ENCODE peak calls at places on chromosomes 13 and 19, in seven cellular contexts. One of them, this sample, is unnamed.

GRCh38 chr19:41575998-41576397 is at the start of gene CEACAM21:
- DNase-seq in WERI-Rb-1: no peak
- DNase-seq in glutamatergic neuron: no peak
- DNase-seq in nephron progenitor cell: no peak
- DNase-seq in ovary: no peak
- DNase-seq in body of pancreas: peak
- DNase-seq in OCI-LY7: peak
- DNase-seq in this sample: no peak

GRCh38 chr13:114055766-114056165 is 76.7 kb downstream of the RASA3 start:
- DNase-seq in glutamatergic neuron: no peak
- DNase-seq in OCI-LY7: no peak
- DNase-seq in nephron progenitor cell: no peak
- DNase-seq in ovary: no peak
- DNase-seq in body of pancreas: no peak
- DNase-seq in WERI-Rb-1: no peak
- DNase-seq in this sample: no peak

GRCh38 chr19:2227415-2228156 is 8.5 kb downstream of the PLEKHJ1 start:
- DNase-seq in OCI-LY7: peak
- DNase-seq in WERI-Rb-1: no peak
- DNase-seq in body of pancreas: no peak
- DNase-seq in nephron progenitor cell: no peak
- DNase-seq in ovary: no peak
- DNase-seq in glutamatergic neuron: no peak
- DNase-seq in this sample: no peak

GRCh38 chr19:20388826-20389225 is 176.8 kb downstream of the ZNF737 start:
- DNase-seq in OCI-LY7: no peak
- DNase-seq in WERI-Rb-1: no peak
- DNase-seq in glutamatergic neuron: no peak
- DNase-seq in ovary: no peak
- DNase-seq in body of pancreas: no peak
- DNase-seq in nephron progenitor cell: no peak
- DNase-seq in this sample: no peak

GRCh38 chr19:38852231-38853044 is 2.7 kb upstream of the HNRNPL start:
- DNase-seq in glutamatergic neuron: peak
- DNase-seq in body of pancreas: peak
- DNase-seq in nephron progenitor cell: no peak
- DNase-seq in OCI-LY7: peak
- DNase-seq in WERI-Rb-1: peak
- DNase-seq in ovary: peak
- DNase-seq in this sample: peak

GRCh38 chr13:79782541-79783216 is 301.7 kb downstream of the NDFIP2 start:
- DNase-seq in WERI-Rb-1: peak
- DNase-seq in OCI-LY7: no peak
- DNase-seq in ovary: peak
- DNase-seq in nephron progenitor cell: peak
- DNase-seq in body of pancreas: peak
- DNase-seq in glutamatergic neuron: peak
- DNase-seq in this sample: peak

GRCh38 chr13:97944396-97945029 is 9.0 kb upstream of the IPO5 start:
- DNase-seq in WERI-Rb-1: no peak
- DNase-seq in body of pancreas: no peak
- DNase-seq in ovary: no peak
- DNase-seq in OCI-LY7: no peak
- DNase-seq in nephron progenitor cell: no peak
- DNase-seq in glutamatergic neuron: no peak
- DNase-seq in this sample: no peak

GRCh38 chr19:28644261-28644660 is 568.7 kb downstream of the UQCRFS1 start:
- DNase-seq in body of pancreas: no peak
- DNase-seq in nephron progenitor cell: peak
- DNase-seq in WERI-Rb-1: no peak
- DNase-seq in glutamatergic neuron: no peak
- DNase-seq in ovary: no peak
- DNase-seq in OCI-LY7: no peak
- DNase-seq in this sample: no peak

GRCh38 chr13:20312292-20312691 is 80.2 kb upstream of the GJB6 start:
- DNase-seq in body of pancreas: no peak
- DNase-seq in glutamatergic neuron: no peak
- DNase-seq in OCI-LY7: no peak
- DNase-seq in WERI-Rb-1: no peak
- DNase-seq in nephron progenitor cell: no peak
- DNase-seq in ovary: no peak
- DNase-seq in this sample: no peak

GRCh38 chr19:27972291-27973040 is 1240.5 kb downstream of the UQCRFS1 start:
- DNase-seq in ovary: no peak
- DNase-seq in OCI-LY7: no peak
- DNase-seq in body of pancreas: no peak
- DNase-seq in nephron progenitor cell: no peak
- DNase-seq in glutamatergic neuron: no peak
- DNase-seq in WERI-Rb-1: no peak
- DNase-seq in this sample: no peak

GRCh38 chr19:55809381-55810058 is 22.3 kb downstream of the NLRP11 start:
- DNase-seq in WERI-Rb-1: peak
- DNase-seq in ovary: peak
- DNase-seq in OCI-LY7: peak
- DNase-seq in glutamatergic neuron: peak
- DNase-seq in nephron progenitor cell: peak
- DNase-seq in body of pancreas: peak
- DNase-seq in this sample: no peak

GRCh38 chr19:54294539-54294938 is 13.6 kb upstream of the LILRB2 start:
- DNase-seq in body of pancreas: no peak
- DNase-seq in ovary: no peak
- DNase-seq in OCI-LY7: no peak
- DNase-seq in glutamatergic neuron: no peak
- DNase-seq in WERI-Rb-1: no peak
- DNase-seq in nephron progenitor cell: no peak
- DNase-seq in this sample: no peak

GRCh38 chr19:54299126-54299498 is 13.9 kb downstream of the LILRA5 start:
- DNase-seq in body of pancreas: no peak
- DNase-seq in ovary: no peak
- DNase-seq in glutamatergic neuron: no peak
- DNase-seq in nephron progenitor cell: no peak
- DNase-seq in WERI-Rb-1: no peak
- DNase-seq in OCI-LY7: no peak
- DNase-seq in this sample: no peak

GRCh38 chr19:54299515-54299914 is 13.5 kb downstream of the LILRA5 start:
- DNase-seq in body of pancreas: no peak
- DNase-seq in WERI-Rb-1: no peak
- DNase-seq in OCI-LY7: no peak
- DNase-seq in nephron progenitor cell: no peak
- DNase-seq in glutamatergic neuron: no peak
- DNase-seq in ovary: no peak
- DNase-seq in this sample: no peak

GRCh38 chr19:54298357-54299125 is 14.4 kb downstream of the LILRA5 start:
- DNase-seq in WERI-Rb-1: no peak
- DNase-seq in body of pancreas: no peak
- DNase-seq in nephron progenitor cell: no peak
- DNase-seq in glutamatergic neuron: no peak
- DNase-seq in OCI-LY7: no peak
- DNase-seq in ovary: no peak
- DNase-seq in this sample: no peak

GRCh38 chr19:54297759-54298305 is 15.1 kb downstream of the LILRA5 start:
- DNase-seq in nephron progenitor cell: no peak
- DNase-seq in body of pancreas: no peak
- DNase-seq in OCI-LY7: peak
- DNase-seq in glutamatergic neuron: no peak
- DNase-seq in ovary: no peak
- DNase-seq in WERI-Rb-1: no peak
- DNase-seq in this sample: no peak
- TF ChIP-seq CTCF in nephron progenitor cell: no peak
- TF ChIP-seq CTCF in body of pancreas: no peak
- TF ChIP-seq CTCF in OCI-LY7: peak
- TF ChIP-seq CTCF in glutamatergic neuron: no peak
- TF ChIP-seq CTCF in ovary: no peak
- TF ChIP-seq CTCF in WERI-Rb-1: peak
- TF ChIP-seq CTCF in this sample: no peak

GRCh38 chr19:16026756-16027155 is 49.5 kb upstream of the TPM4 start:
- DNase-seq in ovary: no peak
- DNase-seq in nephron progenitor cell: no peak
- DNase-seq in body of pancreas: no peak
- DNase-seq in glutamatergic neuron: no peak
- DNase-seq in OCI-LY7: no peak
- DNase-seq in WERI-Rb-1: no peak
- DNase-seq in this sample: no peak

GRCh38 chr19:16026131-16026530 is 50.2 kb upstream of the TPM4 start:
- DNase-seq in body of pancreas: no peak
- DNase-seq in WERI-Rb-1: no peak
- DNase-seq in nephron progenitor cell: no peak
- DNase-seq in ovary: no peak
- DNase-seq in OCI-LY7: no peak
- DNase-seq in glutamatergic neuron: no peak
- DNase-seq in this sample: no peak

GRCh38 chr19:16024266-16025107 is 51.8 kb upstream of the TPM4 start:
- DNase-seq in nephron progenitor cell: no peak
- DNase-seq in WERI-Rb-1: no peak
- DNase-seq in OCI-LY7: no peak
- DNase-seq in glutamatergic neuron: no peak
- DNase-seq in ovary: no peak
- DNase-seq in body of pancreas: no peak
- DNase-seq in this sample: no peak

GRCh38 chr19:16023558-16023915 is 52.8 kb upstream of the TPM4 start:
- DNase-seq in OCI-LY7: no peak
- DNase-seq in ovary: no peak
- DNase-seq in glutamatergic neuron: no peak
- DNase-seq in nephron progenitor cell: no peak
- DNase-seq in body of pancreas: no peak
- DNase-seq in WERI-Rb-1: no peak
- DNase-seq in this sample: no peak

GRCh38 chr19:16025108-16026101 is 50.9 kb upstream of the TPM4 start:
- DNase-seq in OCI-LY7: peak
- DNase-seq in body of pancreas: peak
- DNase-seq in glutamatergic neuron: no peak
- DNase-seq in WERI-Rb-1: peak
- DNase-seq in nephron progenitor cell: no peak
- DNase-seq in ovary: no peak
- DNase-seq in this sample: no peak
- TF ChIP-seq CTCF in OCI-LY7: peak
- TF ChIP-seq CTCF in body of pancreas: peak
- TF ChIP-seq CTCF in glutamatergic neuron: no peak
- TF ChIP-seq CTCF in WERI-Rb-1: peak
- TF ChIP-seq CTCF in nephron progenitor cell: no peak
- TF ChIP-seq CTCF in ovary: no peak
- TF ChIP-seq CTCF in this sample: peak

DNA sequence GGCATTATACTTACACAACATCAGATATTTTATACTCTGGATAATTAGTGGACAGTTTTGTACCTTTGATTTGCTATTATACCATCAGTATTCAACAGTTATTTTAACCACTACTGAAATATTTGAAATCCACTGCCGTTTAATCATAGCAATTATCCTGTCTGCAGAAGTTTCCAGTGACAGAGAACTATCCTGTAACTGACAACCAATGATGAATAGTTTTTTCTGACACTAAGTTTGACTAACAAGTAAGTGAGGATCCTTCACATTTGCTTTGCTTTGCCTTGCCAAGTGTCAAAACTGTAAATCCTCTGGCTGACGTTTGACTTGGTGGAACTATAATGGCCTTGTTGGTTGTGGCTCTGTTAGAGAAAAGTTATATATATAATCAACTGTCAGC is 410.7 kb downstream of the GPC5 start:
- DNase-seq in nephron progenitor cell: no peak
- DNase-seq in glutamatergic neuron: no peak
- DNase-seq in WERI-Rb-1: no peak
- DNase-seq in OCI-LY7: no peak
- DNase-seq in ovary: no peak
- DNase-seq in body of pancreas: no peak
- DNase-seq in this sample: no peak
- TF ChIP-seq CTCF in nephron progenitor cell: no peak
- TF ChIP-seq CTCF in glutamatergic neuron: no peak
- TF ChIP-seq CTCF in WERI-Rb-1: no peak
- TF ChIP-seq CTCF in OCI-LY7: no peak
- TF ChIP-seq CTCF in ovary: no peak
- TF ChIP-seq CTCF in body of pancreas: no peak
- TF ChIP-seq CTCF in this sample: no peak

DNA sequence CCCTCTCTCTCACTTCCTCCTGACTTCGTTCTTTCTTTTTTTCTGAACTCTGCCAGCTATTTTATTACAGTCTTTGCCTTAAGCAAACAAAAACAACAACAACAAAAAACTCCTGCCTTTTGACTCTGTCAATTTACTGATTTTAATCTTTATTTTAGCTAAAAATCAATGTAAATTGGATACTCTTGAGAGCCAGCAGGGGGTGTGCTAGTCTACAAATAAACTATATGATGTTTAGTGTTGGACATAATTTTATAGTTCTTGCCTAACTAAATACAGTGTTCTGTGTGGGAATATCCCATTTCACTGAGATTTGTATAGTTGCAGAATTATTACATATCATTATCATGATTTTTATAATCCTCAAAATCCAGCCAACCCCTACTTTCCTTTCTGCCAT is 1199.9 kb upstream of the SPRY2 start:
- DNase-seq in body of pancreas: no peak
- DNase-seq in ovary: no peak
- DNase-seq in glutamatergic neuron: no peak
- DNase-seq in OCI-LY7: no peak
- DNase-seq in WERI-Rb-1: no peak
- DNase-seq in nephron progenitor cell: no peak
- DNase-seq in this sample: no peak
- TF ChIP-seq CTCF in body of pancreas: peak
- TF ChIP-seq CTCF in ovary: no peak
- TF ChIP-seq CTCF in glutamatergic neuron: peak
- TF ChIP-seq CTCF in OCI-LY7: peak
- TF ChIP-seq CTCF in WERI-Rb-1: no peak
- TF ChIP-seq CTCF in nephron progenitor cell: peak
- TF ChIP-seq CTCF in this sample: peak

GRCh38 chr19:45191324-45191845 is 12.8 kb downstream of the BLOC1S3 start:
- DNase-seq in OCI-LY7: no peak
- DNase-seq in glutamatergic neuron: no peak
- DNase-seq in WERI-Rb-1: no peak
- DNase-seq in body of pancreas: no peak
- DNase-seq in ovary: no peak
- DNase-seq in nephron progenitor cell: no peak
- DNase-seq in this sample: no peak
- TF ChIP-seq CTCF in OCI-LY7: no peak
- TF ChIP-seq CTCF in glutamatergic neuron: no peak
- TF ChIP-seq CTCF in WERI-Rb-1: no peak
- TF ChIP-seq CTCF in body of pancreas: no peak
- TF ChIP-seq CTCF in ovary: no peak
- TF ChIP-seq CTCF in nephron progenitor cell: no peak
- TF ChIP-seq CTCF in this sample: no peak